ENCODE peak calls at places on chromosomes 4 and X, in five cellular contexts. O is A549; X is pancreas; S is CD4-positive, CD25-positive, alpha-beta regulatory T cell; A is heart left ventricle. H is an unnamed sample.

GRCh38 chrX:37349131-37350033 is at the start of gene PRRG1:
- ATAC-seq in S (no peak), X (peak), A (peak), O (peak), H (peak)

GRCh38 chr4:125461676-125462363 is 147.1 kb downstream of the FAT4 start:
- ATAC-seq in S (no peak), A (no peak), X (no peak), O (no peak), H (no peak)

GRCh38 chr4:182449186-182449880 is 206.1 kb downstream of the TENM3 start:
- ATAC-seq in S (no peak), O (no peak), A (no peak), X (peak), H (peak)

GRCh38 chr4:159267023-159267939 is 164.4 kb downstream of the RAPGEF2 start:
- ATAC-seq in S (no peak), O (no peak), X (peak), A (peak), H (no peak)

GRCh38 chrX:21132686-21133393 is 241.4 kb upstream of the CNKSR2 start:
- ATAC-seq in A (no peak), S (no peak), X (no peak), O (no peak), H (no peak)

GRCh38 chr4:2977116-2978097 is 14.0 kb downstream of the GRK4 start:
- ATAC-seq in X (no peak), O (peak), A (peak), S (no peak), H (no peak)

GRCh38 chrX:110082156-110082555 is 79.2 kb downstream of the TMEM164 start:
- ATAC-seq in S (no peak), O (peak), X (peak), A (peak), H (peak)

GRCh38 chr4:6200011-6200921 is at the start of gene JAKMIP1:
- ATAC-seq in S (peak), O (peak), X (peak), A (peak), H (peak)

GRCh38 chr4:108272566-108272965 is 103.8 kb upstream of the LEF1 start:
- ATAC-seq in X (no peak), S (no peak), A (no peak), O (no peak), H (no peak)

GRCh38 chr4:14925471-14925870 is 76.8 kb upstream of the CPEB2 start:
- ATAC-seq in X (no peak), S (no peak), A (no peak), O (no peak), H (no peak)

GRCh38 chrX:110159235-110159634 is 156.3 kb downstream of the TMEM164 start:
- ATAC-seq in X (no peak), A (no peak), O (no peak), S (no peak), H (no peak)

GRCh38 chr4:142813388-142813787 is 32.7 kb downstream of the INPP4B start:
- ATAC-seq in A (no peak), X (no peak), S (no peak), O (no peak), H (no peak)

GRCh38 chrX:115573172-115573571 is 12.2 kb downstream of the PLS3 start:
- ATAC-seq in S (no peak), X (no peak), A (peak), O (no peak), H (no peak)

GRCh38 chr4:38791005-38791404 is 8.2 kb upstream of the TLR10 start:
- ATAC-seq in S (no peak), A (peak), X (peak), O (no peak), H (no peak)

GRCh38 chr4:150501019-150501727 is 80.8 kb upstream of the MAB21L2 start:
- ATAC-seq in A (peak), X (peak), O (peak), S (no peak), H (no peak)

GRCh38 chr4:107837298-107837697 is 12.6 kb downstream of the SGMS2 start:
- ATAC-seq in O (no peak), S (no peak), X (no peak), A (peak), H (no peak)

GRCh38 chr4:78244691-78245485 is 187.8 kb downstream of the FRAS1 start:
- ATAC-seq in O (no peak), S (no peak), A (no peak), X (no peak), H (no peak)

GRCh38 chr4:168844261-168845039 is 165.6 kb downstream of the CBR4 start:
- ATAC-seq in X (no peak), S (no peak), O (no peak), A (no peak), H (peak)

GRCh38 chrX:105910563-105911105 is 88.3 kb downstream of the NRK start:
- ATAC-seq in O (no peak), S (no peak), A (no peak), X (no peak), H (no peak)

GRCh38 chr4:39785031-39785430 is 87.1 kb downstream of the UBE2K start:
- ATAC-seq in S (no peak), O (no peak), A (no peak), X (no peak), H (no peak)

GRCh38 chr4:156888762-156889161 is 82.8 kb downstream of the PDGFC start:
- ATAC-seq in A (no peak), O (no peak), X (no peak), S (no peak), H (no peak)

GRCh38 chrX:12984629-12985303 is 9.9 kb downstream of the TMSB4X start:
- ATAC-seq in S (peak), O (peak), A (peak), X (peak), H (no peak)

GRCh38 chr4:6902318-6903042 is 7.1 kb upstream of the TBC1D14 start:
- ATAC-seq in X (no peak), S (no peak), O (no peak), A (no peak), H (no peak)

GRCh38 chr4:109754093-109754857 is 24.4 kb upstream of the PLA2G12A start:
- ATAC-seq in A (no peak), O (no peak), X (no peak), S (no peak), H (no peak)

GRCh38 chrX:132001127-132001526 is 22.0 kb upstream of the STK26 start:
- ATAC-seq in S (peak), O (no peak), X (no peak), A (no peak), H (no peak)

GRCh38 chrX:68018248-68019203 is 414.8 kb downstream of the OPHN1 start:
- ATAC-seq in X (no peak), O (peak), S (no peak), A (peak), H (no peak)

GRCh38 chr4:90837241-90837640 is 710.0 kb downstream of the CCSER1 start:
- ATAC-seq in S (no peak), O (no peak), A (no peak), X (no peak), H (no peak)

GRCh38 chr4:88411491-88412101 is 32.9 kb downstream of the HERC6 start:
- ATAC-seq in O (no peak), X (no peak), A (no peak), S (no peak), H (no peak)

GRCh38 chr4:98672583-98673281 is 14.3 kb upstream of the TSPAN5 start:
- ATAC-seq in A (no peak), X (no peak), O (no peak), S (no peak), H (no peak)

GRCh38 chr4:76989391-76990061 is 40.0 kb downstream of the SEPTIN11 start:
- ATAC-seq in X (no peak), O (no peak), S (peak), A (no peak), H (no peak)

GRCh38 chr4:168637872-168638756 is 141.3 kb downstream of the PALLD start:
- ATAC-seq in X (peak), S (no peak), O (no peak), A (peak), H (peak)

GRCh38 chr4:94262163-94263016 is 54.7 kb downstream of the SMARCAD1 start:
- ATAC-seq in O (no peak), S (no peak), X (no peak), A (no peak), H (no peak)

GRCh38 chr4:155659168-155659567 is 7.5 kb upstream of the GUCY1A1 start:
- ATAC-seq in O (no peak), A (no peak), S (no peak), X (no peak), H (peak)

GRCh38 chr4:88859191-88859812 is 161.7 kb upstream of the NAP1L5 start:
- ATAC-seq in O (no peak), S (no peak), X (peak), A (no peak), H (no peak)

GRCh38 chr4:185542626-185543336 is 7.5 kb upstream of the PDLIM3 start:
- ATAC-seq in A (peak), X (peak), O (no peak), S (no peak), H (peak)

GRCh38 chr4:121736735-121737351 is 28.1 kb downstream of the SMIM43 start:
- ATAC-seq in A (no peak), X (peak), S (no peak), O (peak), H (peak)

GRCh38 chr4:186400676-186401075 is 134.7 kb downstream of the F11 start:
- ATAC-seq in A (no peak), S (no peak), X (peak), O (no peak), H (no peak)

GRCh38 chr4:75179510-75179909 is 246.6 kb downstream of the PARM1 start:
- ATAC-seq in S (no peak), X (no peak), A (no peak), O (no peak), H (no peak)

GRCh38 chr4:75180217-75180616 is 247.3 kb downstream of the PARM1 start:
- ATAC-seq in X (no peak), O (no peak), A (no peak), S (no peak), H (no peak)

GRCh38 chr4:75180790-75181776 is 248.2 kb downstream of the PARM1 start:
- ATAC-seq in S (no peak), X (no peak), A (no peak), O (no peak), H (no peak)
- H3K4me3 ChIP-seq in S (no peak), X (no peak), A (no peak), O (no peak), H (no peak)

GRCh38 chrX:66632986-66633385 is 5.9 kb downstream of the EDA2R start:
- ATAC-seq in X (no peak), A (no peak), S (no peak), O (no peak), H (no peak)
- H3K4me3 ChIP-seq in X (no peak), A (no peak), S (no peak), O (no peak), H (no peak)

DNA sequence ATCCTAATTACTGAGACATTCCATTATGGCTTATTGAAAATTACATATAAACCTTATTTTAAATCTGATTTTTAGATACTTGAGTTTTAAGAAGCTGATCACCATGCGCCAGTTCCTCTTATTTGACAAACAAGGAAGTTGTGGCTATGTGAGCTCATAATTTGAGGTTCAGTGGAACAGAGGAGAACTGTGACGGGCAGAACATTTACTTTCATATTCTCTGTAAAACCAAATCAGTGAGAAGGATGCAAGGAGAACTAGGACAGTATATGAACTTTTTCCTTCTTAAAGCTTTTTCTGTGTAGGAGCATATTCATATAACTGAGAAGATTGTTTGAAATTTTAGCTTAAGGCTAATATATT is 25.3 kb downstream of the STIM2 start:
- ATAC-seq in O (no peak), S (peak), X (peak), A (peak), H (no peak)
- H3K4me3 ChIP-seq in O (no peak), S (peak), X (no peak), A (no peak), H (no peak)

GRCh38 chr4:27084685-27085356 is 224.2 kb downstream of the STIM2 start:
- ATAC-seq in X (peak), A (no peak), O (no peak), S (no peak), H (no peak)
- H3K4me3 ChIP-seq in X (no peak), A (peak), O (peak), S (peak), H (peak)

DNA sequence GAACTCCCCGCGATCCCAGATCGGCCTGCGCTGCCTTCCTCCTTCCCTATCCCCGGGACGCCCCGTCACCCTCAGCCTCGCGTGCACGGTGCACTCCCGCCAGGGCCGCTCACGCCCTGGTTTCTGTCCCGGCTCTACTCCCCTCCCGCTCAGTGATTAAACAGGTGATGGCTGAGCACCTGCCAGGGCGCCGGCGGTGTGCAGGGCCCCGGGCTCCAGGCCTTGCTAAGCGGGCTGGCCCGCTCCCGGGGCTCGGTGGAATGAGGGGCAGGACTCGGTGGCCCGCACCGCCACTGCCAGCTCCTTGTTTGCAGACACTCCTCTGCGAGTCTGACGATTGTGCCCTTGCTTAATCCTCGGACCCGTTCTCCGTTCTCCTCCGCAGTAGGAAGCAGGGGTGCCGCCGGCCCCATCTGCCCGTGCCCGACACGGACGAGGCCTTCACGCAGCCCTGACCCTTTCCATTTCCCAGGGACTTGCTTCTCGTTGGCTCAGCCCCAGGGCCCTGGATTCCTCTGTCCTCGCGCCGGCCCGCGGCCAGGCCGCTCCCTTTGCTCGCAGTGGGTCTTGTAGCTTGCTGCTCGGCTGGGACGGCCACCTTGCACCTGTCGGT is 143.5 kb downstream of the TRIML1 start:
- ATAC-seq in X (peak), S (no peak), O (no peak), A (no peak), H (peak)
- H3K4me3 ChIP-seq in X (no peak), S (no peak), O (no peak), A (no peak), H (peak)

GRCh38 chr4:173520921-173521473 is 9.0 kb downstream of the HAND2 start:
- ATAC-seq in S (no peak), X (no peak), A (no peak), O (no peak), H (no peak)

GRCh38 chr4:173516621-173517612 is 13.1 kb downstream of the HAND2 start:
- ATAC-seq in O (no peak), S (no peak), A (peak), X (peak), H (no peak)

GRCh38 chr4:173517781-173518371 is 12.2 kb downstream of the HAND2 start:
- ATAC-seq in A (peak), S (no peak), X (no peak), O (no peak), H (no peak)

GRCh38 chr4:173519130-173520101 is 10.6 kb downstream of the HAND2 start:
- ATAC-seq in S (no peak), O (no peak), A (peak), X (no peak), H (no peak)

DNA sequence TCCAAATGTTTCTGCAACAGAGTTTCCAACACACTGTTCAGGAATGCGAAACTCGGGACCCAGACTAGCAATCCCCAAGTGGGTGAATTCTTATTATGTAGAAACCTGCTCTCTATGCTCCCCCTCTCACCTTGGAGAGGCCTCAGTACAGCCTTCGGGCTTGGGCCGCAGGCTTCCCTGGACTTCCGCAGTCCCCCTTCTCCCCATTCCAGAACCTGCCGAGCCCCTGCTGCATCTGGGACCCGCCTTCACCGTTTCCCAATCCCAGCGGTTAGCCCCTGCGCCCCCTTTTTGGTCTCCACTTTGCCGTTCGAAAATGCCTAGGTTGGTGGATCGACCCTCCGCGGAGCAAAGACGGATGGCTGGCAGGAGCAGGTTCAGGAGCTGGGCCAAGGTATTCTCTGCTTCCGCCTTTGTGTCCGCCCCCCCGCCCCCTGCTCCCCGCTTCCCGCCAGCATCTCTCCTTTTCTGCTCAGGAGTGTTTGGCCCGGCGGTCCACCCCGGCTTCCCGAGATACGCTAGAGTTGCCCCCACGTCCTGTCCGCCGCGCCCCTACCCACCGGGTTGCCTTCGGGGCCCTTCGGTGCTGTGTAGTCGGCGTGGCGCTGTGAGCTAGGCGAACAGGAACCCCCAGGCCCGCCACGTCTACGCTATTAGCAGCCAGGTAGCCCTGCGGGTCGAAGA is 11.5 kb downstream of the HAND2 start:
- ATAC-seq in A (no peak), X (no peak), S (no peak), O (no peak), H (no peak)
- H3K4me3 ChIP-seq in A (peak), X (no peak), S (no peak), O (no peak), H (peak)

GRCh38 chrX:39298821-39299220 is 497.6 kb downstream of the MID1IP1 start:
- ATAC-seq in S (no peak), A (no peak), O (no peak), X (no peak), H (no peak)
- H3K4me3 ChIP-seq in S (no peak), A (no peak), O (no peak), X (no peak), H (no peak)

GRCh38 chr4:8202108-8202507 is 3.0 kb downstream of the SH3TC1 start:
- ATAC-seq in O (no peak), X (no peak), S (no peak), A (no peak), H (no peak)
- H3K4me3 ChIP-seq in O (no peak), X (no peak), S (no peak), A (no peak), H (peak)